ENCODE peak calls at places on chromosomes 1 and 21, in four cellular contexts. S, V, A and C are unnamed samples.

GRCh38 chr1:39205102-39205780 is 746 bp downstream of the MACF1 start:
- DNase-seq in S (peak), V (no peak), A (no peak), C (no peak)

GRCh38 chr21:42865361-42866160 is 13.8 kb downstream of the WDR4 start:
- DNase-seq in S (no peak), V (no peak), A (no peak), C (no peak)

GRCh38 chr21:15638856-15639549 is 90.8 kb upstream of the USP25 start:
- DNase-seq in S (no peak), V (no peak), A (peak), C (no peak)

GRCh38 chr1:28395181-28395580 is 25.6 kb downstream of the PHACTR4 start:
- DNase-seq in S (peak), V (no peak), A (no peak), C (no peak)

GRCh38 chr1:9294910-9295636 is 2.4 kb downstream of the SPSB1 start:
- DNase-seq in S (no peak), V (no peak), A (no peak), C (no peak)

GRCh38 chr1:100539836-100540536 is 2.0 kb downstream of the GPR88 start:
- DNase-seq in S (no peak), V (peak), A (no peak), C (no peak)

GRCh38 chr1:66624412-66625060 is 90.6 kb downstream of the SGIP1 start:
- DNase-seq in S (no peak), V (no peak), A (no peak), C (no peak)

GRCh38 chr1:178921499-178921898 is 50.6 kb upstream of the ANGPTL1 start:
- DNase-seq in S (no peak), V (no peak), A (no peak), C (no peak)

GRCh38 chr1:203996126-203996525 is 76.8 kb upstream of the SOX13 start:
- DNase-seq in S (no peak), V (peak), A (peak), C (peak)

GRCh38 chr1:200075938-200076546 is 48.5 kb downstream of the NR5A2 start:
- DNase-seq in S (no peak), V (no peak), A (peak), C (no peak)

GRCh38 chr1:181680332-181680731 is 197.0 kb downstream of the CACNA1E start:
- DNase-seq in S (no peak), V (no peak), A (no peak), C (no peak)

GRCh38 chr1:209674957-209675566 is at the start of gene G0S2:
- DNase-seq in S (no peak), V (peak), A (no peak), C (peak)

GRCh38 chr1:9069324-9070100 is at the start of gene SLC2A5:
- DNase-seq in S (no peak), V (no peak), A (no peak), C (no peak)

GRCh38 chr1:204961765-204962419 is 81.1 kb upstream of the CNTN2 start:
- DNase-seq in S (no peak), V (no peak), A (no peak), C (no peak)

GRCh38 chr1:84688461-84689061 is 1.7 kb downstream of the SSX2IP start:
- DNase-seq in S (peak), V (no peak), A (no peak), C (no peak)

GRCh38 chr1:217027403-217028080 is 304.3 kb upstream of the ESRRG start:
- DNase-seq in S (no peak), V (no peak), A (no peak), C (no peak)

GRCh38 chr1:39378377-39378776 is 113.1 kb upstream of the BMP8A start:
- DNase-seq in S (peak), V (peak), A (peak), C (peak)

GRCh38 chr21:44018813-44019567 is 6.9 kb downstream of the TRAPPC10 start:
- DNase-seq in S (peak), V (no peak), A (no peak), C (no peak)

GRCh38 chr1:99535470-99536164 is 110.3 kb upstream of the PALMD start:
- DNase-seq in S (no peak), V (no peak), A (no peak), C (no peak)

GRCh38 chr1:102630041-102630440 is 478.3 kb downstream of the COL11A1 start:
- DNase-seq in S (no peak), V (no peak), A (no peak), C (no peak)

GRCh38 chr1:53590581-53591515 is 131.6 kb downstream of the DMRTB1 start:
- DNase-seq in S (no peak), V (no peak), A (no peak), C (no peak)

GRCh38 chr21:44380876-44381275 is 27.5 kb downstream of the TRPM2 start:
- DNase-seq in S (no peak), V (no peak), A (no peak), C (no peak)

GRCh38 chr1:182149411-182149965 is 88.0 kb upstream of the ZNF648 start:
- DNase-seq in S (peak), V (no peak), A (no peak), C (no peak)

GRCh38 chr1:184888505-184888904 is 85.8 kb downstream of the NIBAN1 start:
- DNase-seq in S (no peak), V (no peak), A (no peak), C (no peak)

GRCh38 chr1:87473203-87473661 is 144.6 kb downstream of the LMO4 start:
- DNase-seq in S (no peak), V (no peak), A (no peak), C (no peak)

GRCh38 chr1:152811050-152811449 is 721 bp upstream of the LCE1B start:
- DNase-seq in S (no peak), V (no peak), A (no peak), C (no peak)

GRCh38 chr1:156657161-156657970 is 15.4 kb downstream of the BCAN start:
- DNase-seq in S (peak), V (peak), A (no peak), C (peak)

GRCh38 chr21:45999581-46000181 is 18.1 kb downstream of the COL6A1 start:
- DNase-seq in S (no peak), V (no peak), A (no peak), C (no peak)

GRCh38 chr1:20885121-20885520 is 98.0 kb upstream of the HP1BP3 start:
- DNase-seq in S (no peak), V (peak), A (no peak), C (no peak)

GRCh38 chr1:239570878-239571277 is 184.5 kb downstream of the CHRM3 start:
- DNase-seq in S (no peak), V (no peak), A (no peak), C (no peak)

GRCh38 chr1:15236226-15237145 is 10.5 kb upstream of the FHAD1 start:
- DNase-seq in S (peak), V (no peak), A (no peak), C (peak)

GRCh38 chr1:55685560-55685959 is 470.4 kb upstream of the USP24 start:
- DNase-seq in S (no peak), V (no peak), A (no peak), C (peak)

GRCh38 chr1:182185147-182185546 is 123.6 kb upstream of the ZNF648 start:
- DNase-seq in S (no peak), V (no peak), A (no peak), C (no peak)

GRCh38 chr1:181100924-181101323 is 12.4 kb downstream of the IER5 start:
- DNase-seq in S (no peak), V (no peak), A (no peak), C (no peak)

GRCh38 chr1:147840909-147841308 is 61.7 kb upstream of the GJA8 start:
- DNase-seq in S (peak), V (no peak), A (no peak), C (peak)

GRCh38 chr1:5753431-5754078 is 238.7 kb downstream of the NPHP4 start:
- DNase-seq in S (no peak), V (no peak), A (no peak), C (no peak)

GRCh38 chr1:11434926-11435325 is 44.0 kb upstream of the DISP3 start:
- DNase-seq in S (no peak), V (no peak), A (no peak), C (no peak)

GRCh38 chr1:226004396-226004795 is 5.3 kb upstream of the SDE2 start:
- DNase-seq in S (no peak), V (no peak), A (no peak), C (no peak)

GRCh38 chr1:71630073-71630472 is 549.2 kb upstream of the ZRANB2 start:
- DNase-seq in S (no peak), V (no peak), A (no peak), C (no peak)

DNA sequence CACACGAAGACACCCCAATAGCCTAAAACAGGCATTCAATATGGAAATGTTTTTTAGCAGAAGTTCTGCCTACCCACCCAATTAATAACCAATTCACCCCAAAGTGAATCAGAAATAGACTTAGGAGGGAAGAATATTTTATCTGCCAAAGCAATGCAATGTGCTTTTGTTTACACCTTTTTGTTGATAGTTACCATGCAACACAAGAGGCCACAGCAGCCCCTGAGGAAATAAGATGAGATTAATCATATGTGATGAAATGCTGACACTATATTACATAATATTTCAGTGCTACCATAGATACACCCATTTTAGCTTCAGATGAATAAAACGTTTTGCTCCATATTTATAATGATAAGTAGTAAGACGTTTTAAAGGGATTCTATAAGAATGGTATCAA is 60.9 kb upstream of the RGS2 start:
- DNase-seq in S (no peak), V (no peak), A (no peak), C (no peak)
- TF ChIP-seq SP1 in S (no peak), V (no peak), A (no peak), C (no peak)

GRCh38 chr1:121483234-121483633 is 298.5 kb downstream of the SRGAP2C start:
- DNase-seq in S (no peak), V (no peak), A (no peak), C (no peak)
- TF ChIP-seq ELF4 in S (no peak), V (no peak), A (no peak), C (no peak)

GRCh38 chr1:24329797-24330543 is 10.8 kb downstream of the GRHL3 start:
- DNase-seq in S (no peak), V (no peak), A (no peak), C (no peak)
- TF ChIP-seq SP1 in S (no peak), V (no peak), A (no peak), C (no peak)

GRCh38 chr1:157992031-157992568 is 1.3 kb upstream of the KIRREL1 start:
- DNase-seq in S (peak), V (peak), A (peak), C (peak)
- TF ChIP-seq ELF4 in S (no peak), V (no peak), A (no peak), C (no peak)